ENCODE peak calls at places on chromosomes 7 and 10, in six cellular contexts. K is epithelial cell of esophagus; H is CD8-positive, alpha-beta T cell; I is tibial nerve; F is left ventricle myocardium inferior; J is fibroblast of pulmonary artery. W is an unnamed sample.

GRCh38 chr10:127407551-127407950 is 141.6 kb upstream of the NPS start:
- DNase-seq in K (no peak), H (no peak), I (no peak), F (no peak), J (no peak), W (no peak)

GRCh38 chr7:133021196-133021595 is 60.7 kb downstream of the CHCHD3 start:
- DNase-seq in K (no peak), H (no peak), I (no peak), F (no peak), J (peak), W (no peak)

GRCh38 chr7:130943981-130944380 is 210.0 kb upstream of the KLF14 start:
- DNase-seq in K (no peak), H (no peak), I (no peak), F (no peak), J (no peak), W (no peak)

GRCh38 chr7:12133865-12134264 is 77.2 kb upstream of the TMEM106B start:
- DNase-seq in K (no peak), H (no peak), I (no peak), F (no peak), J (no peak), W (no peak)

GRCh38 chr7:29087840-29088169 is 58.5 kb downstream of the CPVL start:
- DNase-seq in K (no peak), H (no peak), I (no peak), F (no peak), J (no peak), W (no peak)

GRCh38 chr7:149714910-149715471 is 58.4 kb downstream of the ZNF467 start:
- DNase-seq in K (peak), H (no peak), I (no peak), F (no peak), J (no peak), W (peak)

GRCh38 chr10:128709975-128710794 is 584.0 kb upstream of the MKI67 start:
- DNase-seq in K (no peak), H (no peak), I (no peak), F (no peak), J (no peak), W (no peak)

GRCh38 chr7:105353752-105354328 is 34.9 kb downstream of the SRPK2 start:
- DNase-seq in K (no peak), H (no peak), I (peak), F (peak), J (peak), W (peak)

GRCh38 chr10:44960482-44961230 is 1.1 kb downstream of the RASSF4 start:
- DNase-seq in K (no peak), H (peak), I (no peak), F (no peak), J (no peak), W (peak)

GRCh38 chr7:92460109-92460508 is 12.8 kb downstream of the GATAD1 start:
- DNase-seq in K (peak), H (no peak), I (no peak), F (no peak), J (no peak), W (no peak)

GRCh38 chr10:80708185-80708584 is 170.5 kb downstream of the SH2D4B start:
- DNase-seq in K (no peak), H (no peak), I (no peak), F (no peak), J (no peak), W (no peak)

GRCh38 chr10:13830385-13830784 is 243.6 kb downstream of the PRPF18 start:
- DNase-seq in K (no peak), H (no peak), I (no peak), F (no peak), J (no peak), W (no peak)

GRCh38 chr10:25084447-25084846 is 68.0 kb downstream of the THNSL1 start:
- DNase-seq in K (no peak), H (no peak), I (no peak), F (no peak), J (no peak), W (no peak)

GRCh38 chr7:101940151-101940550 is 122.7 kb downstream of the CUX1 start:
- DNase-seq in K (no peak), H (no peak), I (no peak), F (no peak), J (no peak), W (no peak)

GRCh38 chr7:36036590-36036989 is 116.5 kb upstream of the EEPD1 start:
- DNase-seq in K (peak), H (no peak), I (no peak), F (peak), J (peak), W (no peak)

GRCh38 chr7:133853706-133854276 is 273.3 kb upstream of the LRGUK start:
- DNase-seq in K (peak), H (no peak), I (no peak), F (no peak), J (peak), W (no peak)

GRCh38 chr7:29304756-29305155 is 110.2 kb downstream of the CHN2 start:
- DNase-seq in K (peak), H (no peak), I (no peak), F (no peak), J (no peak), W (no peak)

GRCh38 chr7:1103009-1103788 is 15.3 kb downstream of the GPER1 start:
- DNase-seq in K (no peak), H (no peak), I (no peak), F (no peak), J (no peak), W (no peak)

GRCh38 chr10:76397210-76397881 is 965.9 kb downstream of the LRMDA start:
- DNase-seq in K (no peak), H (no peak), I (peak), F (peak), J (peak), W (no peak)

GRCh38 chr7:116727432-116728009 is 55.5 kb downstream of the MET start:
- DNase-seq in K (peak), H (no peak), I (no peak), F (no peak), J (no peak), W (no peak)

GRCh38 chr7:36430171-36430570 is 40.5 kb downstream of the ANLN start:
- DNase-seq in K (no peak), H (no peak), I (no peak), F (no peak), J (no peak), W (no peak)

GRCh38 chr10:1367938-1368697 is 311.9 kb downstream of the WDR37 start:
- DNase-seq in K (no peak), H (peak), I (no peak), F (no peak), J (no peak), W (no peak)

GRCh38 chr10:129756912-129757861 is 206.9 kb downstream of the EBF3 start:
- DNase-seq in K (peak), H (peak), I (peak), F (no peak), J (peak), W (peak)
- H3K4me3 ChIP-seq in K (no peak), H (no peak), I (peak), F (peak), J (peak), W (no peak)

DNA sequence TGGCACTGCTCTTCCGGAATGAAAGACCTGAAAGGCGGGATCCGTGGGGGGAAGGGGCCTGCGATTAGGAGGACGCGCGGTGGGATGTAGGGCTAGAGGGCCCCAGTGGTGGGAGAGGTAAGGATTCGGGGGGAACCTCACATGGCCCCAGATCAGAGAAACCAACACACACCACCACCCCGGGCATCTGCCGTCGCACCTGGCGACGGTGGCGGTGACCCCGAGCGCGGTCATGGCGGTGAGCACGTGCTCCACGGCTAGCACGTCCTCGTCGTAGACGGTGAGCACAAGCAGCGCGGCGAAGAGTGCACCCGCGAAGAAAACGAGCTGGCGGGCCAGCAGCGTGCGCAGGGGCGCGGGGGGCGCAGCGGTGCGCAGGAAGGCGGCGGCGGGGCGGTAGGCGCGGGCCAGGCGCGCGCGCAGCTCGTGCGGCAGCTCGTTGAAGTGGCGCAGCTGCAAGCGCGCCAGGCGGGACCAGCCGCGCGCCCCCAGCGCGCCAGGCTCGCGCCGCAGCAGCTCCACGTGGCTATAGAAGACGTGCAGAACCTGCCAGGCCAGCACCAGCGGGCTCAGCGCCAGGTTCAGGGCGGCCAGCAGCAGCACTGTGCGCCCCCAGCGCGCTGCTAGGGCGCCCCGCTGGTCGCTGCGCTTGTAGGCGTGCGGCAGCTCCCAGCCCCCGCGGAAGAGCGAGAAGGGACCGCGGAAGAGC is 5.7 kb downstream of the ATG9B start:
- DNase-seq in K (peak), H (peak), I (no peak), F (no peak), J (no peak), W (no peak)
- H3K4me3 ChIP-seq in K (peak), H (peak), I (peak), F (peak), J (no peak), W (no peak)

DNA sequence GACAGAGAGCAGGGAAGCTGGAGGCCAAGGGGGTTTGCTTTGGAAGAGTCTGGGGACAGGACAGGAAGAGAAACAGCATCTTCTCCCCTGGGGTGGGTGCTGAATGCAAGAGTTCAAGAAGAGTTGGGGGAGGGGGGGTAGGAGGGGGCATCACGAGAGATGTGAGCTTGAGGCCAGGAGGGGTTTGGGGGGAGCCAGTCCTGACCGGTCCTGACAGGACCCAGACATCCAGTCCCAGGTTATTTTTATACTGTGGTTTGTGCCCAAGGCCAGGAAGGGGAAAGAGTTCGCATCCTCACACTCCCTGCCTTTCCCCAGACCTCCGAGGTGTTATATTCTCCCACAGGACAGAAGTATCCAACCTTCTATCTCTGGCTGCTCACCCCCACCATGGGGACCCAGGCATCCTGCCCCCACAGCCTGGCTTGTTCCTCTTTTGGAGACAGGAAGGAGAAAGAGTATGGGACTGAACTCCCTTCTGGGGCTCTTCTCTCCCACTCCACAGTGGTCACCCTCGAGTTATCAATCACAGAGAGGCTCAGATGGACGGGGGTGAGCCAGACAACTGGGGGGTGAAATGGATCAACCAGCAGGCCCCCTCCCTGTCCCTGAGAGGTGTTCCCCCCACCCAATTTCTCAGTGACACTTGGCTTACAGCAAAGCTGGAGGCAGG is 2.8 kb downstream of the TSC22D4 start:
- DNase-seq in K (no peak), H (no peak), I (no peak), F (no peak), J (no peak), W (no peak)
- H3K4me3 ChIP-seq in K (peak), H (peak), I (peak), F (peak), J (peak), W (no peak)

DNA sequence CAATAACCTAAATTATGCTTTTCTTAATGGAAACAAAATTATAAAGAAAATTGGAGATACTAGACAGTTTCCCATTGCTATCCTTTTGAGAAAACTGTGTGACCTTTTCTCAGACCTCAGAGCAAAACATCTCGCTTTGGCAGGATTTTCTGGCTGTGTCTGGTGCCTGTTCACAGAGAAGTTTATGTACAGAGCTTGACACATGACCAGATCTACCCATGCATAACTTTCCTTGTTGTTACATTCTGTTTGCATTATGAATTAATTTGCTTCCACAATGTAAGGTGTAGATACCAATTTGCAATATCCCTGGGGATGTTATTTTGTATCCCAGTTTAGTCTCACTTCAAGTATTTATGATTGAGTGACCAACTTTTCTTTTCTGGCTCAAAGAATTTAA is 565.0 kb downstream of the XPNPEP1 start:
- DNase-seq in K (no peak), H (no peak), I (no peak), F (no peak), J (no peak), W (no peak)
- H3K4me3 ChIP-seq in K (no peak), H (no peak), I (no peak), F (no peak), J (no peak), W (no peak)

GRCh38 chr7:24573008-24573553 is at the start of gene PALS2:
- DNase-seq in K (peak), H (peak), I (peak), F (peak), J (peak), W (peak)

GRCh38 chr7:24572421-24573007 is 738 bp upstream of the PALS2 start:
- DNase-seq in K (peak), H (peak), I (peak), F (no peak), J (peak), W (peak)

GRCh38 chr7:24573554-24574338 is 494 bp downstream of the PALS2 start:
- DNase-seq in K (peak), H (peak), I (peak), F (peak), J (peak), W (peak)

GRCh38 chr7:24570983-24571382 is 2.3 kb upstream of the PALS2 start:
- DNase-seq in K (no peak), H (no peak), I (no peak), F (no peak), J (no peak), W (no peak)

GRCh38 chr7:24572014-24572413 is 1.2 kb upstream of the PALS2 start:
- DNase-seq in K (no peak), H (no peak), I (no peak), F (no peak), J (no peak), W (no peak)
- H3K4me3 ChIP-seq in K (no peak), H (peak), I (peak), F (peak), J (peak), W (no peak)

GRCh38 chr10:70761031-70761601 is 24.1 kb downstream of the TBATA start:
- DNase-seq in K (no peak), H (no peak), I (no peak), F (no peak), J (peak), W (no peak)
- H3K4me3 ChIP-seq in K (no peak), H (no peak), I (no peak), F (no peak), J (no peak), W (no peak)

DNA sequence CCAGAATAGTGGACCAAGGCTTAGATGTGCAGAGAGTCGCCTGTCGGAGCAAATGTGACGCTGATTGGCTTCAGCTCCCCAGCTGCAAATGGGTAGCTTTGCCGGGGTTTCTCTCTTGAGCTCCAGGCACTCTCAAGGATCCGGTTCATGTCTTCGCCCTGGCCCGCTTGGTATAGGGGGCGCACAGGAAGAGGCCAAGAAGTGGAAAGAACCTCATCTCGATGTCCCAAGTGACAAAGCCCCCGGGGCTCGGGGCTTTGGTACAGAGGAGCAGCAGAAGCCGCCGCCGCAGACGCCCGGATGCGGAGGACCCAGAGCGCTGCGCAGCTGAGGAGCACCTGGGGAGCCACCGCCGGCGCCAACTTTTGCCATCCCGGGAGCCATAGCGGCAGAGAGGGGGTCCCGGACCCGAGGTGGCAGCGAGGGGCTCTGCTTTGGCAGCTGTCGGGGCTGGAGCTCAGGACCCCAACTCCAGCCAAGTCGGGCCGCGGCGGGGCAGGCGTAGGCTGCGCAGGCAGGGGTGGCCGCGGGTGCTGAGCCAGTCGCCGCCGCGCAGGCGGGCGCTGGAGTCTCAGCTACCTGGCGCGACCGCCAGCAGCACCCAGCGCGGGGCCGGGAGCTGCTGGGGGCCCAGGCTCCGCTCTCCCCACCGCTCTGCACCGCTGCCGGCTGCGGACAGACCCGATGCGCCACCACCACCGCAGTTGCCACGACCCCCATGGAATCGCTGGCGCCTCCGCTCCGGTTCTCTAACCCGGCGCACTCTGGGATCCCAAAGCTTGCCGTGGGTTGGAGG is 466.5 kb downstream of the XPNPEP1 start:
- DNase-seq in K (no peak), H (no peak), I (no peak), F (no peak), J (no peak), W (no peak)
- H3K4me3 ChIP-seq in K (no peak), H (no peak), I (peak), F (peak), J (no peak), W (no peak)

GRCh38 chr7:151243045-151243349 is 5.5 kb downstream of the SMARCD3 start:
- DNase-seq in K (no peak), H (no peak), I (no peak), F (no peak), J (no peak), W (no peak)
- H3K4me3 ChIP-seq in K (no peak), H (no peak), I (peak), F (no peak), J (no peak), W (no peak)

GRCh38 chr10:99457808-99458207 is 27.4 kb upstream of the GOT1 start:
- DNase-seq in K (no peak), H (no peak), I (no peak), F (no peak), J (no peak), W (no peak)
- H3K4me3 ChIP-seq in K (no peak), H (no peak), I (no peak), F (no peak), J (no peak), W (no peak)

DNA sequence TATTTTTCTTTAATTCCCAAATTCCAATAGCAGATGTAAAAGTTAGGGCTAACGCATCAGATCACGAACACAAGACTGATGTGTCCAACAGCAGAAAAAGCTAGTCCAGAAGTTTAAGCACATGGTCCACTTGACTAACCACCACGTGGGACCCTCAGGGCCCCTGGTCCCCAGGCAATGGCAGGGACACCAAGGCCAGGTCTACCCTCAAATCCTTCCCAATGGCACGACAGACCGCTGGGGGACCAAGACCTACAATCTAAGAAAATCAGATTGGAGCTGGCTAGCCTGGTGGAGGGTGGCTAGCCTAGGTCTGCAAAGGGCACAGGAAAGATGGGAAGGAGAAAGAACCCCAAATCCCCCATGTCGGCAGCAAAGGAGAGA is 1.5 kb downstream of the GIGYF1 start:
- DNase-seq in K (no peak), H (no peak), I (no peak), F (no peak), J (no peak), W (no peak)
- H3K4me3 ChIP-seq in K (peak), H (peak), I (peak), F (peak), J (peak), W (no peak)

W was measured in lower leg skin.